ENCODE peak calls at places on chromosomes 3 and 15, in eight cellular contexts. One of them, this sample, is unnamed.

GRCh38 chr3:197961582-197961945 is 1.5 kb downstream of the LMLN start:
- DNase-seq in GM23338: no peak
- DNase-seq in cardiac fibroblast: no peak
- DNase-seq in dorsolateral prefrontal cortex: no peak
- DNase-seq in body of pancreas: no peak
- DNase-seq in IMR-90: no peak
- DNase-seq in fibroblast of the aortic adventitia: no peak
- DNase-seq in fibroblast of lung: no peak
- DNase-seq in this sample: no peak

GRCh38 chr3:51982838-51983577 is at the start of gene ACY1:
- DNase-seq in body of pancreas: peak
- DNase-seq in cardiac fibroblast: peak
- DNase-seq in GM23338: peak
- DNase-seq in fibroblast of the aortic adventitia: peak
- DNase-seq in IMR-90: peak
- DNase-seq in dorsolateral prefrontal cortex: peak
- DNase-seq in fibroblast of lung: peak
- DNase-seq in this sample: peak

GRCh38 chr3:31541102-31541501 is 8.4 kb downstream of the STT3B start:
- DNase-seq in fibroblast of the aortic adventitia: no peak
- DNase-seq in dorsolateral prefrontal cortex: no peak
- DNase-seq in IMR-90: no peak
- DNase-seq in fibroblast of lung: no peak
- DNase-seq in body of pancreas: no peak
- DNase-seq in cardiac fibroblast: peak
- DNase-seq in GM23338: no peak
- DNase-seq in this sample: no peak

GRCh38 chr15:50055333-50056278 is 63.4 kb downstream of the ATP8B4 start:
- DNase-seq in fibroblast of lung: peak
- DNase-seq in dorsolateral prefrontal cortex: peak
- DNase-seq in IMR-90: peak
- DNase-seq in cardiac fibroblast: peak
- DNase-seq in fibroblast of the aortic adventitia: peak
- DNase-seq in GM23338: no peak
- DNase-seq in body of pancreas: no peak
- DNase-seq in this sample: no peak

GRCh38 chr15:42153874-42154575 is 2.4 kb downstream of the PLA2G4F start:
- DNase-seq in cardiac fibroblast: no peak
- DNase-seq in fibroblast of the aortic adventitia: no peak
- DNase-seq in dorsolateral prefrontal cortex: no peak
- DNase-seq in body of pancreas: no peak
- DNase-seq in fibroblast of lung: no peak
- DNase-seq in GM23338: no peak
- DNase-seq in IMR-90: no peak
- DNase-seq in this sample: no peak

GRCh38 chr15:101357333-101357732 is 62.3 kb upstream of the SNRPA1 start:
- DNase-seq in IMR-90: no peak
- DNase-seq in fibroblast of the aortic adventitia: no peak
- DNase-seq in body of pancreas: no peak
- DNase-seq in GM23338: no peak
- DNase-seq in cardiac fibroblast: no peak
- DNase-seq in fibroblast of lung: no peak
- DNase-seq in dorsolateral prefrontal cortex: no peak
- DNase-seq in this sample: no peak

GRCh38 chr15:47717036-47717611 is at the start of gene SEMA6D:
- DNase-seq in cardiac fibroblast: peak
- DNase-seq in fibroblast of the aortic adventitia: peak
- DNase-seq in body of pancreas: peak
- DNase-seq in IMR-90: peak
- DNase-seq in dorsolateral prefrontal cortex: peak
- DNase-seq in fibroblast of lung: peak
- DNase-seq in GM23338: peak
- DNase-seq in this sample: peak

GRCh38 chr15:69535101-69535638 is 82.6 kb downstream of the RPLP1 start:
- DNase-seq in cardiac fibroblast: peak
- DNase-seq in fibroblast of the aortic adventitia: peak
- DNase-seq in fibroblast of lung: peak
- DNase-seq in body of pancreas: no peak
- DNase-seq in dorsolateral prefrontal cortex: no peak
- DNase-seq in IMR-90: peak
- DNase-seq in GM23338: no peak
- DNase-seq in this sample: no peak

GRCh38 chr3:133494469-133494868 is 79.0 kb upstream of the CDV3 start:
- DNase-seq in GM23338: peak
- DNase-seq in dorsolateral prefrontal cortex: no peak
- DNase-seq in body of pancreas: no peak
- DNase-seq in fibroblast of the aortic adventitia: peak
- DNase-seq in IMR-90: peak
- DNase-seq in cardiac fibroblast: peak
- DNase-seq in fibroblast of lung: peak
- DNase-seq in this sample: no peak
- TF ChIP-seq CTCF in GM23338: peak
- TF ChIP-seq CTCF in dorsolateral prefrontal cortex: no peak
- TF ChIP-seq CTCF in body of pancreas: no peak
- TF ChIP-seq CTCF in fibroblast of the aortic adventitia: peak
- TF ChIP-seq CTCF in IMR-90: peak
- TF ChIP-seq CTCF in cardiac fibroblast: peak
- TF ChIP-seq CTCF in fibroblast of lung: no peak
- TF ChIP-seq CTCF in this sample: no peak

GRCh38 chr3:23497156-23497555 is 294.0 kb downstream of the UBE2E2 start:
- DNase-seq in fibroblast of the aortic adventitia: no peak
- DNase-seq in fibroblast of lung: no peak
- DNase-seq in IMR-90: no peak
- DNase-seq in body of pancreas: no peak
- DNase-seq in dorsolateral prefrontal cortex: no peak
- DNase-seq in GM23338: no peak
- DNase-seq in cardiac fibroblast: no peak
- DNase-seq in this sample: no peak

GRCh38 chr3:23496165-23496564 is 293.0 kb downstream of the UBE2E2 start:
- DNase-seq in cardiac fibroblast: no peak
- DNase-seq in IMR-90: no peak
- DNase-seq in fibroblast of the aortic adventitia: no peak
- DNase-seq in body of pancreas: no peak
- DNase-seq in GM23338: no peak
- DNase-seq in fibroblast of lung: no peak
- DNase-seq in dorsolateral prefrontal cortex: no peak
- DNase-seq in this sample: no peak

GRCh38 chr3:23495507-23495906 is 292.4 kb downstream of the UBE2E2 start:
- DNase-seq in IMR-90: peak
- DNase-seq in fibroblast of the aortic adventitia: peak
- DNase-seq in fibroblast of lung: no peak
- DNase-seq in GM23338: no peak
- DNase-seq in dorsolateral prefrontal cortex: no peak
- DNase-seq in cardiac fibroblast: peak
- DNase-seq in body of pancreas: no peak
- DNase-seq in this sample: no peak

GRCh38 chr3:23493846-23494245 is 290.7 kb downstream of the UBE2E2 start:
- DNase-seq in IMR-90: no peak
- DNase-seq in GM23338: no peak
- DNase-seq in fibroblast of the aortic adventitia: no peak
- DNase-seq in cardiac fibroblast: no peak
- DNase-seq in body of pancreas: no peak
- DNase-seq in dorsolateral prefrontal cortex: no peak
- DNase-seq in fibroblast of lung: no peak
- DNase-seq in this sample: no peak

DNA sequence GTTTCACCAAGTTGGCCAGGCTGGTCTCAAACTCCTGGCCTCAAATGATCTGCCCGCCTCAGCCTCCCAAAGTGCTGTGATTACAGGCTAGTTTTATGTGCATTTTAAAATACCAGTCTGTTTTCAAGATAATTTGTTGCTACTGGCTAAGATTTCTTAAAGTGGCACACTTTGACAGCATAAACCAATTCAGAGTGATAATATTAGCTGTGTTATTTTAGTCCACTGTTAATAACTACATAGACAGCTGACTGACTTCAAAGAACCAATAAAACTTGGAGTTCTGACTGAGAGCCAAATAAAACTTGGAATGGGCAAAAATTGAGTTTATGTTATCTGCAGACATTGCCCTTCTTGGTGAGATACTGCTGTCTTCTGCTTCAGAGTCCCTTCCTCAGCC is 291.8 kb downstream of the UBE2E2 start:
- DNase-seq in IMR-90: no peak
- DNase-seq in cardiac fibroblast: no peak
- DNase-seq in fibroblast of the aortic adventitia: no peak
- DNase-seq in GM23338: no peak
- DNase-seq in body of pancreas: no peak
- DNase-seq in fibroblast of lung: no peak
- DNase-seq in dorsolateral prefrontal cortex: no peak
- DNase-seq in this sample: no peak
- H3K4me3 ChIP-seq in IMR-90: no peak
- H3K4me3 ChIP-seq in cardiac fibroblast: no peak
- H3K4me3 ChIP-seq in fibroblast of the aortic adventitia: no peak
- H3K4me3 ChIP-seq in GM23338: no peak
- H3K4me3 ChIP-seq in body of pancreas: no peak
- H3K4me3 ChIP-seq in fibroblast of lung: no peak
- H3K4me3 ChIP-seq in dorsolateral prefrontal cortex: no peak
- H3K4me3 ChIP-seq in this sample: no peak

GRCh38 chr15:34610388-34610787 is 26.9 kb upstream of the GOLGA8B start:
- DNase-seq in cardiac fibroblast: peak
- DNase-seq in body of pancreas: no peak
- DNase-seq in IMR-90: peak
- DNase-seq in fibroblast of the aortic adventitia: peak
- DNase-seq in fibroblast of lung: peak
- DNase-seq in dorsolateral prefrontal cortex: no peak
- DNase-seq in GM23338: peak
- DNase-seq in this sample: no peak
- TF ChIP-seq CTCF in cardiac fibroblast: peak
- TF ChIP-seq CTCF in body of pancreas: no peak
- TF ChIP-seq CTCF in IMR-90: peak
- TF ChIP-seq CTCF in fibroblast of the aortic adventitia: peak
- TF ChIP-seq CTCF in fibroblast of lung: peak
- TF ChIP-seq CTCF in dorsolateral prefrontal cortex: no peak
- TF ChIP-seq CTCF in GM23338: peak
- TF ChIP-seq CTCF in this sample: no peak

DNA sequence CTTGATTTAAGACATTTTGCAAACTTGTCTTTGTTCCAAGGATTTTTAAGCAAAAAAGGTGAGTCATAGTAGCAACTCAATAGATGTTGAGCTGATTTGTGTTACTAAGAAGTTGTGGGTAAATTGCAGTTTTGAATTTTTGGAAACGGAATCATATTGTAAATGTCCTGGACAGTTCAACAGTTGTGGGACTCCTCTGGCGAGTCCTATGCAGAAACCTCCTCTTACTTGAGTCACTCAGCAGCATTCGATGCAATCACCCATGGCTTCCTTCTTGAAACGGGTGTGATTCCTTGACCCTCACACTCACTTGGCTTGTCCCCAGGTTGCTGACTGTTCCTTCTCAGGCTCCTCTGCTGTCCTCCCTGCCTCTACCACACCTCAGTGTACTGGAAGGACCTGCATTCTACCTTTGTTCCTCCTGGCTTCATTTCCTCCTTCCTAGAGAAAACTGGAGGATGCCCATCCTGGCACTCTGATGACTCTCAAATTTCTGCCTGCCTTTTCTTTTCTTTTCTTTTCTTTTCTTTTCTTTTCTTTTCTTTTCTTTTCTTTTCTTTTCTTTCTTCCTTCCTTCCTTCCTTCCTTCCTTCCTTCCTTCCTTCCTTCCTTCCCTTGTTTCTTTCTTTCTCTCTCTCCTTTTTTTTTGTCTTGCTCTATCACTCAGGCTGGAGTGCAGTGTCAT is 52.8 kb upstream of the DGKG start:
- DNase-seq in body of pancreas: peak
- DNase-seq in fibroblast of the aortic adventitia: peak
- DNase-seq in cardiac fibroblast: peak
- DNase-seq in dorsolateral prefrontal cortex: no peak
- DNase-seq in fibroblast of lung: peak
- DNase-seq in IMR-90: peak
- DNase-seq in GM23338: no peak
- DNase-seq in this sample: no peak
- H3K4me3 ChIP-seq in body of pancreas: no peak
- H3K4me3 ChIP-seq in fibroblast of the aortic adventitia: no peak
- H3K4me3 ChIP-seq in cardiac fibroblast: no peak
- H3K4me3 ChIP-seq in dorsolateral prefrontal cortex: no peak
- H3K4me3 ChIP-seq in fibroblast of lung: no peak
- H3K4me3 ChIP-seq in IMR-90: no peak
- H3K4me3 ChIP-seq in GM23338: peak
- H3K4me3 ChIP-seq in this sample: no peak

GRCh38 chr3:42749753-42750231 is 23.3 kb downstream of the CCDC13 start:
- DNase-seq in dorsolateral prefrontal cortex: peak
- DNase-seq in GM23338: peak
- DNase-seq in fibroblast of the aortic adventitia: no peak
- DNase-seq in fibroblast of lung: peak
- DNase-seq in cardiac fibroblast: peak
- DNase-seq in IMR-90: no peak
- DNase-seq in body of pancreas: peak
- DNase-seq in this sample: no peak
- TF ChIP-seq CTCF in dorsolateral prefrontal cortex: peak
- TF ChIP-seq CTCF in GM23338: peak
- TF ChIP-seq CTCF in fibroblast of the aortic adventitia: peak
- TF ChIP-seq CTCF in fibroblast of lung: peak
- TF ChIP-seq CTCF in cardiac fibroblast: peak
- TF ChIP-seq CTCF in IMR-90: peak
- TF ChIP-seq CTCF in body of pancreas: peak
- TF ChIP-seq CTCF in this sample: no peak